ENCODE peak calls at places on chromosome 10, in six cellular contexts. C is ovary, X is endothelial cell of umbilical vein, H is mucosa of descending colon, Y is GM20000, I is upper lobe of right lung. K is an unnamed sample.

GRCh38 chr10:86222336-86222650 is 144.3 kb downstream of the GRID1 start:
- DNase-seq in I (no peak), C (no peak), H (no peak), X (no peak), Y (no peak), K (no peak)

GRCh38 chr10:6204063-6204340 is 1.3 kb downstream of the PFKFB3 start:
- DNase-seq in X (no peak), I (peak), Y (peak), H (peak), C (peak), K (no peak)

GRCh38 chr10:12720217-12720981 is 281.1 kb downstream of the CCDC3 start:
- DNase-seq in C (no peak), I (peak), Y (no peak), X (peak), H (peak), K (no peak)

GRCh38 chr10:131928248-131929095 is 27.7 kb downstream of the PPP2R2D start:
- DNase-seq in I (peak), H (no peak), X (peak), C (no peak), Y (peak), K (peak)

GRCh38 chr10:87095241-87095945 is 387 bp downstream of the SHLD2 start:
- DNase-seq in Y (peak), I (peak), H (peak), C (peak), X (peak), K (peak)

GRCh38 chr10:120996456-120997053 is 145.4 kb downstream of the WDR11 start:
- DNase-seq in C (no peak), I (no peak), X (no peak), Y (no peak), H (peak), K (no peak)

GRCh38 chr10:6579193-6579903 is 728 bp downstream of the PRKCQ start:
- DNase-seq in H (no peak), X (no peak), I (no peak), Y (no peak), C (no peak), K (no peak)

GRCh38 chr10:17742918-17743317 is 9.1 kb upstream of the TMEM236 start:
- DNase-seq in C (peak), Y (peak), H (peak), I (peak), X (peak), K (peak)

GRCh38 chr10:104640339-104641149 is 546 bp upstream of the SORCS3 start:
- DNase-seq in H (no peak), I (no peak), X (no peak), C (no peak), Y (no peak), K (no peak)

GRCh38 chr10:104643023-104643663 is 2.1 kb downstream of the SORCS3 start:
- DNase-seq in C (no peak), H (no peak), I (no peak), X (no peak), Y (no peak), K (no peak)

GRCh38 chr10:104641150-104642000 is at the start of gene SORCS3:
- DNase-seq in X (no peak), Y (peak), C (no peak), I (no peak), H (no peak), K (no peak)

GRCh38 chr10:104642001-104642270 is 846 bp downstream of the SORCS3 start:
- DNase-seq in X (no peak), C (no peak), Y (no peak), H (no peak), I (no peak), K (no peak)

GRCh38 chr10:104642311-104643022 is 1.4 kb downstream of the SORCS3 start:
- DNase-seq in Y (peak), X (no peak), C (no peak), I (no peak), H (peak), K (peak)
- TF ChIP-seq CTCF in Y (no peak), X (no peak), C (no peak), I (no peak), H (no peak), K (no peak)

GRCh38 chr10:61904711-61905445 is 3.4 kb downstream of the ARID5B start:
- DNase-seq in H (peak), I (no peak), Y (peak), X (peak), C (no peak), K (peak)
- TF ChIP-seq CTCF in H (no peak), I (peak), Y (no peak), X (peak), C (no peak), K (peak)

GRCh38 chr10:126476256-126476655 is 88.0 kb upstream of the ADAM12 start:
- DNase-seq in X (no peak), Y (no peak), C (no peak), H (no peak), I (no peak), K (no peak)
- TF ChIP-seq CTCF in X (no peak), Y (no peak), C (no peak), H (no peak), I (no peak), K (no peak)

GRCh38 chr10:133275683-133276092 is 980 bp downstream of the ADAM8 start:
- DNase-seq in X (no peak), H (no peak), C (no peak), I (no peak), Y (peak), K (peak)
- TF ChIP-seq CTCF in X (no peak), H (no peak), C (no peak), I (no peak), Y (peak), K (peak)

K was measured in GM13976.